ENCODE peak calls at places on chromosomes 6 and 20, in nine cellular contexts. D, A, B, F, L, S, W, K and H are unnamed samples.
A peak's percentile ranks its signal among the peaks of the same experiment; 100 is the strongest.

GRCh38 chr20:31484001-31484400 is 8.9 kb downstream of the REM1 start:
- DNase-seq in D (no peak), A (no peak), B (no peak), F (no peak), L (no peak), S (no peak), W (no peak), K (no peak), H (no peak)

GRCh38 chr20:6576721-6577120 is 190.8 kb upstream of the BMP2 start:
- DNase-seq in D (no peak), A (no peak), B (no peak), F (no peak), L (no peak), S (no peak), W (no peak), K (no peak), H (no peak)

GRCh38 chr6:13573669-13574110 is 711 bp upstream of the SIRT5 start:
- DNase-seq in D (no peak), A (no peak), B (no peak), F (peak; percentile 51), L (no peak), S (no peak), W (no peak), K (no peak), H (no peak)

GRCh38 chr6:104325341-104326172 is 534.2 kb downstream of the HACE1 start:
- DNase-seq in D (no peak), A (no peak), B (no peak), F (peak; percentile 76), L (no peak), S (no peak), W (no peak), K (no peak), H (no peak)

GRCh38 chr6:149840345-149841075 is 23.6 kb downstream of the LRP11 start:
- DNase-seq in D (peak; percentile 86), A (peak; percentile 86), B (no peak), F (peak; percentile 83), L (no peak), S (peak; percentile 93), W (peak; percentile 90), K (peak; percentile 13), H (peak; percentile 38)

GRCh38 chr20:5933802-5934436 is 16.4 kb downstream of the TRMT6 start:
- DNase-seq in D (no peak), A (no peak), B (no peak), F (peak; percentile 62), L (no peak), S (no peak), W (no peak), K (no peak), H (no peak)

GRCh38 chr6:107077710-107078109 is 37.6 kb downstream of the BEND3 start:
- DNase-seq in D (no peak), A (no peak), B (no peak), F (no peak), L (no peak), S (no peak), W (no peak), K (no peak), H (no peak)

GRCh38 chr6:52271852-52272460 is 12.6 kb downstream of the MCM3 start:
- DNase-seq in D (no peak), A (no peak), B (no peak), F (peak; percentile 69), L (no peak), S (no peak), W (no peak), K (no peak), H (no peak)

GRCh38 chr6:110331816-110332215 is 26.3 kb downstream of the METTL24 start:
- DNase-seq in D (no peak), A (no peak), B (no peak), F (no peak), L (peak; percentile 42), S (no peak), W (peak; percentile 1), K (no peak), H (no peak)

GRCh38 chr20:39993737-39994136 is 695.3 kb downstream of the MAFB start:
- DNase-seq in D (peak; percentile 58), A (no peak), B (no peak), F (no peak), L (no peak), S (no peak), W (peak; percentile 44), K (no peak), H (peak; percentile 37)

GRCh38 chr6:90062667-90063066 is 168.4 kb downstream of the GJA10 start:
- DNase-seq in D (no peak), A (no peak), B (no peak), F (no peak), L (no peak), S (no peak), W (no peak), K (no peak), H (no peak)

GRCh38 chr6:144528605-144529425 is 243.7 kb downstream of the UTRN start:
- DNase-seq in D (no peak), A (no peak), B (no peak), F (peak; percentile 15), L (no peak), S (peak; percentile 53), W (no peak), K (no peak), H (no peak)

GRCh38 chr6:11433860-11434259 is 103.7 kb upstream of the TMEM170B start:
- DNase-seq in D (no peak), A (no peak), B (no peak), F (peak; percentile 24), L (no peak), S (no peak), W (no peak), K (no peak), H (no peak)

GRCh38 chr6:160933256-160933655 is 58.3 kb upstream of the MAP3K4 start:
- DNase-seq in D (no peak), A (no peak), B (no peak), F (no peak), L (no peak), S (no peak), W (no peak), K (no peak), H (no peak)

GRCh38 chr6:117317261-117317660 is 51.9 kb downstream of the VGLL2 start:
- DNase-seq in D (no peak), A (no peak), B (no peak), F (peak; percentile 59), L (no peak), S (no peak), W (no peak), K (no peak), H (no peak)

GRCh38 chr6:41051873-41052272 is 1.1 kb upstream of the APOBEC2 start:
- DNase-seq in D (no peak), A (no peak), B (no peak), F (no peak), L (no peak), S (no peak), W (no peak), K (no peak), H (no peak)

GRCh38 chr20:1893721-1894470 is 1.3 kb upstream of the SIRPA start:
- DNase-seq in D (no peak), A (no peak), B (no peak), F (no peak), L (peak; percentile 61), S (no peak), W (no peak), K (no peak), H (no peak)

GRCh38 chr20:20571068-20571780 is 141.2 kb downstream of the RALGAPA2 start:
- DNase-seq in D (no peak), A (no peak), B (no peak), F (no peak), L (no peak), S (no peak), W (no peak), K (no peak), H (no peak)

GRCh38 chr20:6769953-6770831 is 2.7 kb downstream of the BMP2 start:
- DNase-seq in D (peak; percentile 72), A (no peak), B (no peak), F (no peak), L (no peak), S (peak; percentile 57), W (no peak), K (no peak), H (no peak)

GRCh38 chr6:100381111-100381510 is 83.6 kb downstream of the SIM1 start:
- DNase-seq in D (no peak), A (no peak), B (no peak), F (no peak), L (no peak), S (no peak), W (no peak), K (no peak), H (no peak)